ENCODE peak calls at places on chromosomes 16 and 17, in nine cellular contexts. N, R, Q, Z, L, B, T, H and I are unnamed samples.

GRCh38 chr17:31446195-31446967 is 54.9 kb downstream of the RAB11FIP4 start:
- DNase-seq in N (peak; percentile 29), R (no peak), Q (peak; percentile 50), Z (no peak), L (no peak), B (no peak), T (no peak), H (no peak), I (no peak)

GRCh38 chr17:75487351-75488070 is 27.8 kb downstream of the CASKIN2 start:
- DNase-seq in N (no peak), R (no peak), Q (no peak), Z (peak; percentile 90), L (peak; percentile 49), B (no peak), T (no peak), H (peak; percentile 78), I (no peak)

GRCh38 chr16:82016268-82016667 is 5.0 kb upstream of the SDR42E1 start:
- DNase-seq in N (peak; percentile 35), R (no peak), Q (no peak), Z (no peak), L (no peak), B (no peak), T (no peak), H (no peak), I (no peak)

GRCh38 chr16:49781401-49781800 is 74.5 kb downstream of the ZNF423 start:
- DNase-seq in N (no peak), R (no peak), Q (peak; percentile 64), Z (no peak), L (no peak), B (no peak), T (no peak), H (no peak), I (no peak)

GRCh38 chr17:3600529-3601205 is 8.5 kb downstream of the TRPV1 start:
- DNase-seq in N (no peak), R (no peak), Q (no peak), Z (no peak), L (no peak), B (no peak), T (no peak), H (no peak), I (no peak)

GRCh38 chr16:1152123-1152638 is 725 bp upstream of the CACNA1H start:
- DNase-seq in N (no peak), R (no peak), Q (no peak), Z (peak; percentile 81), L (no peak), B (peak; percentile 71), T (no peak), H (no peak), I (no peak)

GRCh38 chr17:37787055-37787720 is 42.3 kb upstream of the HNF1B start:
- DNase-seq in N (peak; percentile 86), R (peak; percentile 87), Q (no peak), Z (no peak), L (peak; percentile 77), B (no peak), T (no peak), H (no peak), I (no peak)

GRCh38 chr17:70544307-70544706 is 375.0 kb downstream of the KCNJ2 start:
- DNase-seq in N (no peak), R (no peak), Q (no peak), Z (no peak), L (no peak), B (no peak), T (no peak), H (no peak), I (no peak)

GRCh38 chr17:13410874-13411273 is 190.9 kb downstream of the HS3ST3A1 start:
- DNase-seq in N (no peak), R (no peak), Q (peak; percentile 79), Z (no peak), L (peak; percentile 68), B (no peak), T (no peak), H (no peak), I (no peak)

GRCh38 chr17:48814504-48814903 is 2.5 kb downstream of the TTLL6 start:
- DNase-seq in N (peak; percentile 72), R (no peak), Q (peak; percentile 52), Z (no peak), L (peak; percentile 48), B (peak; percentile 50), T (no peak), H (peak; percentile 25), I (no peak)

GRCh38 chr16:57799619-57800212 is 2.6 kb downstream of the KIFC3 start:
- DNase-seq in N (no peak), R (peak; percentile 32), Q (peak; percentile 76), Z (no peak), L (no peak), B (no peak), T (no peak), H (no peak), I (no peak)

GRCh38 chr17:47368262-47368661 is 44.5 kb downstream of the EFCAB13 start:
- DNase-seq in N (no peak), R (no peak), Q (peak; percentile 55), Z (no peak), L (no peak), B (no peak), T (no peak), H (no peak), I (no peak)

GRCh38 chr17:60678118-60678444 is 430 bp downstream of the BCAS3 start:
- DNase-seq in N (no peak), R (no peak), Q (no peak), Z (no peak), L (no peak), B (no peak), T (no peak), H (no peak), I (no peak)

GRCh38 chr17:60675997-60676396 is 1.7 kb upstream of the BCAS3 start:
- DNase-seq in N (no peak), R (no peak), Q (no peak), Z (no peak), L (no peak), B (no peak), T (peak; percentile 7), H (no peak), I (no peak)

GRCh38 chr17:60677308-60678117 is at the start of gene BCAS3:
- DNase-seq in N (peak; percentile 99), R (peak; percentile 97), Q (peak; percentile 99), Z (peak; percentile 98), L (peak; percentile 97), B (peak; percentile 97), T (peak; percentile 99), H (peak; percentile 99), I (peak; percentile 96)

GRCh38 chr17:60679287-60679686 is 1.6 kb downstream of the BCAS3 start:
- DNase-seq in N (no peak), R (no peak), Q (no peak), Z (no peak), L (no peak), B (no peak), T (no peak), H (no peak), I (no peak)

DNA sequence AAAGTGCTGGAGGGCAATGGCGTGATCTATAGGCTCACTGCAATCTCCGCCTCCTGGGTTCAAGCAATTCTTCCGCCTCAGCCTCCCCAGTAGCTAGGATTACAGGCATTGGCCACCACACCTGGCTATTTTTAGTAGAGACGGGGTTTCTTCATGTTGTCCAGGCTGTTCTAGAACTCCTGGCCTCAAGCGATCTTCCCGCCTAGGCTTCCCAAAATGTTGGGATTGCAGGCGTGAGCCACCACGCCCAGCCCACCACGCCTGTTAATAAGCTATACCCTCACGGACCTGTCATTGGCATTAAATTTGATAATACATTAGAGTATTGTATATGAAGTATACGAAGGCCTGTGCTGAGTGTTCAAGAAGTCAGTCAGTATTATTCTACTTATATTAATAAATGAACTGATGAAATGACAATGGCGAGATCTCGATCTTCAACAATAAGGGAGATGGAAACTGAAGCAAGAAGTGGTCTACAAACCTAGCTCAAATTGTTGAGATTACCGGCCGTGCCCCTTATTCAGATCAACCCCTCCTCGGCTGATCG is 818 bp upstream of the BCAS3 start:
- DNase-seq in N (no peak), R (no peak), Q (peak; percentile 16), Z (peak; percentile 77), L (no peak), B (no peak), T (peak; percentile 34), H (no peak), I (no peak)
- TF ChIP-seq POLR2A in N (peak; percentile 11), R (peak; percentile 57), Q (no peak), Z (peak; percentile 55), L (no peak), B (no peak), T (no peak), H (peak; percentile 50), I (no peak)

GRCh38 chr16:72927199-72928088 is 120.5 kb downstream of the ZFHX3 start:
- DNase-seq in N (peak; percentile 78), R (no peak), Q (no peak), Z (peak; percentile 71), L (no peak), B (no peak), T (no peak), H (no peak), I (no peak)
- H3K9me3 ChIP-seq in N (no peaks in the 10 kb centered on the region), R (no peaks in the 10 kb centered on the region), Q (no peaks in the 10 kb centered on the region), Z (no peaks in the 10 kb centered on the region), L (no peaks in the 10 kb centered on the region), B (no peaks in the 10 kb centered on the region), T (no peaks in the 10 kb centered on the region), H (no peaks in the 10 kb centered on the region), I (no peaks in the 10 kb centered on the region)

GRCh38 chr16:83960521-83961249 is 7.4 kb upstream of the NECAB2 start:
- DNase-seq in N (no peak), R (no peak), Q (no peak), Z (no peak), L (no peak), B (no peak), T (no peak), H (no peak), I (no peak)

GRCh38 chr16:83961591-83961990 is 6.5 kb upstream of the NECAB2 start:
- DNase-seq in N (no peak), R (no peak), Q (no peak), Z (no peak), L (no peak), B (no peak), T (no peak), H (no peak), I (no peak)

GRCh38 chr16:83958842-83959565 is 6.0 kb downstream of the OSGIN1 start:
- DNase-seq in N (no peak), R (no peak), Q (no peak), Z (peak; percentile 61), L (no peak), B (no peak), T (no peak), H (no peak), I (no peak)

GRCh38 chr16:83958137-83958810 is 5.2 kb downstream of the OSGIN1 start:
- DNase-seq in N (no peak), R (no peak), Q (no peak), Z (no peak), L (no peak), B (no peak), T (no peak), H (no peak), I (no peak)

GRCh38 chr16:83959621-83960434 is 6.8 kb downstream of the OSGIN1 start:
- DNase-seq in N (no peak), R (no peak), Q (no peak), Z (peak; percentile 57), L (no peak), B (no peak), T (no peak), H (peak; percentile 75), I (no peak)
- TF ChIP-seq POLR2A in N (no peak), R (no peak), Q (no peak), Z (no peak), L (no peak), B (no peak), T (no peak), H (no peak), I (no peak)

DNA sequence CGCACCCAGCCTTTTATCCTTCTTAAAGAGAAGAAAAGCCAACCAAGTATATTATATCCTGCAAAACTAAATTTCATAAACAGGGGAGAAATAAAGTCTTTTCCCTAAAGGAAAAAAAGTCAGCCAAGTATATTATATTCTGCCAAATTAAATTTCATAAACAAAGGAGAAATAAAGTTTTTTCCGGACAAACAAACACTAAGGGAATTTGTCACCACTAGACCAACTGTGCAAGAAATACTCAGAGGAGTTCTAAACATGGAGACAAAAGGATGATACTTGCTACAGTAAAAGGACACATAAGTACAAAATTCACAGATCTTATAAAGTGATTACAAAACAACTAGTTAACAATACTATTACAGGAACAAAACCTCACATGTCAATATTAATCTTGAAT is 14.4 kb upstream of the CCL18 start:
- DNase-seq in N (no peak), R (no peak), Q (no peak), Z (no peak), L (no peak), B (no peak), T (no peak), H (no peak), I (no peak)
- H3K9me3 ChIP-seq in N (peaks cover 26% of the 10 kb centered on the region), R (no peaks in the 10 kb centered on the region), Q (no peaks in the 10 kb centered on the region), Z (peaks cover 42% of the 10 kb centered on the region), L (no peaks in the 10 kb centered on the region), B (no peaks in the 10 kb centered on the region), T (peaks cover 32% of the 10 kb centered on the region), H (no peaks in the 10 kb centered on the region), I (no peaks in the 10 kb centered on the region)